ENCODE peak calls at places on chromosomes 6 and 20, in eight cellular contexts. O is SW480; H is activated naive CD8-positive, alpha-beta T cell treated with anti-CD3 and anti-CD28 coated beads, Interleukin-2, amount 50 U/mL, for 16 hours; W is activated CD8-positive, alpha-beta memory T cell treated with anti-CD3 and anti-CD28 coated beads, Interleukin-2, amount 50 U/mL, for 4 hours; R is ecto neural progenitor cell; Z is cerebellar cortex; X is Peyer's patch; C is HT1080. I is an unnamed sample.

GRCh38 chr20:15756401-15756800 is 816.8 kb downstream of the KIF16B start:
- DNase-seq in R (no peak), W (no peak), Z (no peak), H (no peak), X (no peak), C (no peak), O (no peak), I (no peak)

GRCh38 chr6:110556317-110557115 is 80.1 kb upstream of the SLC22A16 start:
- DNase-seq in R (no peak), X (no peak), W (no peak), H (no peak), O (no peak), Z (no peak), C (no peak), I (no peak)

GRCh38 chr6:17091122-17091521 is 10.7 kb upstream of the STMND1 start:
- DNase-seq in R (no peak), Z (no peak), O (no peak), C (no peak), W (no peak), H (no peak), X (no peak), I (no peak)

GRCh38 chr6:132530293-132530974 is 7.6 kb upstream of the TAAR9 start:
- DNase-seq in H (peak), C (peak), Z (peak), W (peak), O (peak), X (peak), R (peak), I (peak)

GRCh38 chr6:140500864-140501263 is 1126.4 kb upstream of the CITED2 start:
- DNase-seq in O (no peak), W (no peak), Z (no peak), X (no peak), H (no peak), R (no peak), C (no peak), I (no peak)

GRCh38 chr6:137223370-137224131 is 4.4 kb upstream of the IFNGR1 start:
- DNase-seq in H (no peak), Z (no peak), R (no peak), O (no peak), C (peak), X (no peak), W (no peak), I (peak)

GRCh38 chr6:111658445-111659154 is 52.9 kb upstream of the TRAF3IP2 start:
- DNase-seq in C (no peak), O (no peak), R (no peak), Z (no peak), W (no peak), H (no peak), X (no peak), I (no peak)

GRCh38 chr6:68718379-68719073 is 83.4 kb downstream of the ADGRB3 start:
- DNase-seq in Z (peak), H (no peak), C (peak), R (no peak), O (no peak), W (no peak), X (no peak), I (peak)

GRCh38 chr20:14622796-14623195 is 285.4 kb upstream of the FLRT3 start:
- DNase-seq in C (peak), O (peak), Z (no peak), W (no peak), H (no peak), X (no peak), R (no peak), I (peak)

I was measured in DMS53.